ENCODE peak calls at places on chromosomes 12 and 14, in four cellular contexts. One of them, this sample, is unnamed.

GRCh38 chr14:94373708-94374107 is 14.7 kb downstream of the SERPINA1 start:
- DNase-seq in stimulated activated CD8-positive, alpha-beta memory T cell treated with anti-CD3 and anti-CD28 coated beads, Interleukin-4, amount 100 ng/mL, for 24 hours: no peak
- DNase-seq in NCI-H2171 treated with DMSO at 0.1 percent for 48 hours: no peak
- DNase-seq in fibroblast of pulmonary artery: peak; percentile 98
- DNase-seq in this sample: peak; percentile 69

GRCh38 chr14:68741839-68742470 is 50.9 kb downstream of the ZFP36L1 start:
- DNase-seq in NCI-H2171 treated with DMSO at 0.1 percent for 48 hours: no peak
- DNase-seq in stimulated activated CD8-positive, alpha-beta memory T cell treated with anti-CD3 and anti-CD28 coated beads, Interleukin-4, amount 100 ng/mL, for 24 hours: no peak
- DNase-seq in fibroblast of pulmonary artery: no peak
- DNase-seq in this sample: no peak

GRCh38 chr12:24062642-24063245 is 113.3 kb upstream of the SOX5 start:
- DNase-seq in NCI-H2171 treated with DMSO at 0.1 percent for 48 hours: no peak
- DNase-seq in fibroblast of pulmonary artery: peak; percentile 60
- DNase-seq in stimulated activated CD8-positive, alpha-beta memory T cell treated with anti-CD3 and anti-CD28 coated beads, Interleukin-4, amount 100 ng/mL, for 24 hours: no peak
- DNase-seq in this sample: no peak

GRCh38 chr12:52672321-52672933 is 7.8 kb downstream of the KRT1 start:
- DNase-seq in fibroblast of pulmonary artery: no peak
- DNase-seq in stimulated activated CD8-positive, alpha-beta memory T cell treated with anti-CD3 and anti-CD28 coated beads, Interleukin-4, amount 100 ng/mL, for 24 hours: no peak
- DNase-seq in NCI-H2171 treated with DMSO at 0.1 percent for 48 hours: no peak
- DNase-seq in this sample: peak; percentile 46

GRCh38 chr12:52266514-52266913 is 7.9 kb upstream of the KRT86 start:
- DNase-seq in NCI-H2171 treated with DMSO at 0.1 percent for 48 hours: no peak
- DNase-seq in fibroblast of pulmonary artery: no peak
- DNase-seq in stimulated activated CD8-positive, alpha-beta memory T cell treated with anti-CD3 and anti-CD28 coated beads, Interleukin-4, amount 100 ng/mL, for 24 hours: no peak
- DNase-seq in this sample: no peak

GRCh38 chr12:105738036-105738435 is 400.7 kb downstream of the NUAK1 start:
- DNase-seq in NCI-H2171 treated with DMSO at 0.1 percent for 48 hours: no peak
- DNase-seq in fibroblast of pulmonary artery: peak; percentile 90
- DNase-seq in stimulated activated CD8-positive, alpha-beta memory T cell treated with anti-CD3 and anti-CD28 coated beads, Interleukin-4, amount 100 ng/mL, for 24 hours: no peak
- DNase-seq in this sample: no peak

GRCh38 chr12:78099806-78100205 is 269.1 kb downstream of the NAV3 start:
- DNase-seq in fibroblast of pulmonary artery: no peak
- DNase-seq in NCI-H2171 treated with DMSO at 0.1 percent for 48 hours: no peak
- DNase-seq in stimulated activated CD8-positive, alpha-beta memory T cell treated with anti-CD3 and anti-CD28 coated beads, Interleukin-4, amount 100 ng/mL, for 24 hours: no peak
- DNase-seq in this sample: no peak

GRCh38 chr14:65065719-65066118 is 36.6 kb downstream of the MAX start:
- DNase-seq in fibroblast of pulmonary artery: no peak
- DNase-seq in stimulated activated CD8-positive, alpha-beta memory T cell treated with anti-CD3 and anti-CD28 coated beads, Interleukin-4, amount 100 ng/mL, for 24 hours: no peak
- DNase-seq in NCI-H2171 treated with DMSO at 0.1 percent for 48 hours: no peak
- DNase-seq in this sample: no peak

GRCh38 chr14:88002421-88002820 is 2.5 kb upstream of the GPR65 start:
- DNase-seq in fibroblast of pulmonary artery: no peak
- DNase-seq in NCI-H2171 treated with DMSO at 0.1 percent for 48 hours: no peak
- DNase-seq in stimulated activated CD8-positive, alpha-beta memory T cell treated with anti-CD3 and anti-CD28 coated beads, Interleukin-4, amount 100 ng/mL, for 24 hours: no peak
- DNase-seq in this sample: no peak

GRCh38 chr12:124916370-124917134 is 2.1 kb upstream of the UBC start:
- DNase-seq in fibroblast of pulmonary artery: peak; percentile 92
- DNase-seq in stimulated activated CD8-positive, alpha-beta memory T cell treated with anti-CD3 and anti-CD28 coated beads, Interleukin-4, amount 100 ng/mL, for 24 hours: no peak
- DNase-seq in NCI-H2171 treated with DMSO at 0.1 percent for 48 hours: no peak
- DNase-seq in this sample: peak; percentile 95

GRCh38 chr14:70514168-70515069 is 20.4 kb downstream of the ADAM20 start:
- DNase-seq in NCI-H2171 treated with DMSO at 0.1 percent for 48 hours: no peak
- DNase-seq in stimulated activated CD8-positive, alpha-beta memory T cell treated with anti-CD3 and anti-CD28 coated beads, Interleukin-4, amount 100 ng/mL, for 24 hours: no peak
- DNase-seq in fibroblast of pulmonary artery: no peak
- DNase-seq in this sample: no peak

GRCh38 chr12:18281941-18282340 is 20.6 kb downstream of the PIK3C2G start:
- DNase-seq in fibroblast of pulmonary artery: no peak
- DNase-seq in stimulated activated CD8-positive, alpha-beta memory T cell treated with anti-CD3 and anti-CD28 coated beads, Interleukin-4, amount 100 ng/mL, for 24 hours: no peak
- DNase-seq in NCI-H2171 treated with DMSO at 0.1 percent for 48 hours: no peak
- DNase-seq in this sample: no peak

GRCh38 chr14:99936738-99937474 is 128.3 kb upstream of the EVL start:
- DNase-seq in stimulated activated CD8-positive, alpha-beta memory T cell treated with anti-CD3 and anti-CD28 coated beads, Interleukin-4, amount 100 ng/mL, for 24 hours: no peak
- DNase-seq in fibroblast of pulmonary artery: no peak
- DNase-seq in NCI-H2171 treated with DMSO at 0.1 percent for 48 hours: no peak
- DNase-seq in this sample: no peak

GRCh38 chr12:70719672-70720420 is 82.6 kb upstream of the PTPRB start:
- DNase-seq in fibroblast of pulmonary artery: peak; percentile 64
- DNase-seq in stimulated activated CD8-positive, alpha-beta memory T cell treated with anti-CD3 and anti-CD28 coated beads, Interleukin-4, amount 100 ng/mL, for 24 hours: peak; percentile 2
- DNase-seq in NCI-H2171 treated with DMSO at 0.1 percent for 48 hours: peak; percentile 23
- DNase-seq in this sample: peak; percentile 53

GRCh38 chr14:105665951-105666277 is 139.5 kb downstream of the TMEM121 start:
- DNase-seq in fibroblast of pulmonary artery: no peak
- DNase-seq in NCI-H2171 treated with DMSO at 0.1 percent for 48 hours: no peak
- DNase-seq in stimulated activated CD8-positive, alpha-beta memory T cell treated with anti-CD3 and anti-CD28 coated beads, Interleukin-4, amount 100 ng/mL, for 24 hours: no peak
- DNase-seq in this sample: no peak

GRCh38 chr14:44829021-44829420 is 132.7 kb downstream of the KLHL28 start:
- DNase-seq in stimulated activated CD8-positive, alpha-beta memory T cell treated with anti-CD3 and anti-CD28 coated beads, Interleukin-4, amount 100 ng/mL, for 24 hours: no peak
- DNase-seq in NCI-H2171 treated with DMSO at 0.1 percent for 48 hours: no peak
- DNase-seq in fibroblast of pulmonary artery: no peak
- DNase-seq in this sample: no peak

GRCh38 chr12:43692064-43692463 is 66.5 kb downstream of the PUS7L start:
- DNase-seq in fibroblast of pulmonary artery: peak; percentile 57
- DNase-seq in stimulated activated CD8-positive, alpha-beta memory T cell treated with anti-CD3 and anti-CD28 coated beads, Interleukin-4, amount 100 ng/mL, for 24 hours: no peak
- DNase-seq in NCI-H2171 treated with DMSO at 0.1 percent for 48 hours: peak; percentile 2
- DNase-seq in this sample: peak; percentile 20

GRCh38 chr14:100246809-100247428 is 8.0 kb downstream of the YY1 start:
- DNase-seq in fibroblast of pulmonary artery: peak; percentile 49
- DNase-seq in stimulated activated CD8-positive, alpha-beta memory T cell treated with anti-CD3 and anti-CD28 coated beads, Interleukin-4, amount 100 ng/mL, for 24 hours: no peak
- DNase-seq in NCI-H2171 treated with DMSO at 0.1 percent for 48 hours: peak; percentile 80
- DNase-seq in this sample: peak; percentile 59

GRCh38 chr12:45727994-45728624 is 1.4 kb upstream of the ARID2 start:
- DNase-seq in NCI-H2171 treated with DMSO at 0.1 percent for 48 hours: no peak
- DNase-seq in stimulated activated CD8-positive, alpha-beta memory T cell treated with anti-CD3 and anti-CD28 coated beads, Interleukin-4, amount 100 ng/mL, for 24 hours: no peak
- DNase-seq in fibroblast of pulmonary artery: no peak
- DNase-seq in this sample: no peak

GRCh38 chr12:76201758-76202157 is 117.3 kb upstream of the NAP1L1 start:
- DNase-seq in fibroblast of pulmonary artery: no peak
- DNase-seq in NCI-H2171 treated with DMSO at 0.1 percent for 48 hours: no peak
- DNase-seq in stimulated activated CD8-positive, alpha-beta memory T cell treated with anti-CD3 and anti-CD28 coated beads, Interleukin-4, amount 100 ng/mL, for 24 hours: no peak
- DNase-seq in this sample: no peak

GRCh38 chr14:54503476-54503875 is 6.2 kb upstream of the CGRRF1 start:
- DNase-seq in fibroblast of pulmonary artery: peak; percentile 69
- DNase-seq in stimulated activated CD8-positive, alpha-beta memory T cell treated with anti-CD3 and anti-CD28 coated beads, Interleukin-4, amount 100 ng/mL, for 24 hours: no peak
- DNase-seq in NCI-H2171 treated with DMSO at 0.1 percent for 48 hours: no peak
- DNase-seq in this sample: no peak

GRCh38 chr14:76917158-76917596 is 91.0 kb downstream of the LRRC74A start:
- DNase-seq in stimulated activated CD8-positive, alpha-beta memory T cell treated with anti-CD3 and anti-CD28 coated beads, Interleukin-4, amount 100 ng/mL, for 24 hours: no peak
- DNase-seq in NCI-H2171 treated with DMSO at 0.1 percent for 48 hours: peak; percentile 64
- DNase-seq in fibroblast of pulmonary artery: peak; percentile 86
- DNase-seq in this sample: peak; percentile 64

GRCh38 chr12:120496353-120497340 is 734 bp downstream of the DYNLL1 start:
- DNase-seq in stimulated activated CD8-positive, alpha-beta memory T cell treated with anti-CD3 and anti-CD28 coated beads, Interleukin-4, amount 100 ng/mL, for 24 hours: peak; percentile 47
- DNase-seq in fibroblast of pulmonary artery: peak; percentile 67
- DNase-seq in NCI-H2171 treated with DMSO at 0.1 percent for 48 hours: peak; percentile 61
- DNase-seq in this sample: peak; percentile 42

GRCh38 chr14:72888636-72889201 is 5.2 kb downstream of the DPF3 start:
- DNase-seq in stimulated activated CD8-positive, alpha-beta memory T cell treated with anti-CD3 and anti-CD28 coated beads, Interleukin-4, amount 100 ng/mL, for 24 hours: no peak
- DNase-seq in fibroblast of pulmonary artery: no peak
- DNase-seq in NCI-H2171 treated with DMSO at 0.1 percent for 48 hours: no peak
- DNase-seq in this sample: no peak

GRCh38 chr12:92802906-92803305 is 100.1 kb downstream of the PLEKHG7 start:
- DNase-seq in stimulated activated CD8-positive, alpha-beta memory T cell treated with anti-CD3 and anti-CD28 coated beads, Interleukin-4, amount 100 ng/mL, for 24 hours: no peak
- DNase-seq in fibroblast of pulmonary artery: no peak
- DNase-seq in NCI-H2171 treated with DMSO at 0.1 percent for 48 hours: no peak
- DNase-seq in this sample: no peak

GRCh38 chr14:65131176-65131765 is 29.0 kb upstream of the MAX start:
- DNase-seq in stimulated activated CD8-positive, alpha-beta memory T cell treated with anti-CD3 and anti-CD28 coated beads, Interleukin-4, amount 100 ng/mL, for 24 hours: no peak
- DNase-seq in NCI-H2171 treated with DMSO at 0.1 percent for 48 hours: no peak
- DNase-seq in fibroblast of pulmonary artery: no peak
- DNase-seq in this sample: peak; percentile 14

GRCh38 chr12:14156606-14157005 is 175.2 kb upstream of the GRIN2B start:
- DNase-seq in stimulated activated CD8-positive, alpha-beta memory T cell treated with anti-CD3 and anti-CD28 coated beads, Interleukin-4, amount 100 ng/mL, for 24 hours: no peak
- DNase-seq in fibroblast of pulmonary artery: no peak
- DNase-seq in NCI-H2171 treated with DMSO at 0.1 percent for 48 hours: no peak
- DNase-seq in this sample: no peak

GRCh38 chr14:57987051-57987450 is 121.2 kb upstream of the SLC35F4 start:
- DNase-seq in stimulated activated CD8-positive, alpha-beta memory T cell treated with anti-CD3 and anti-CD28 coated beads, Interleukin-4, amount 100 ng/mL, for 24 hours: no peak
- DNase-seq in NCI-H2171 treated with DMSO at 0.1 percent for 48 hours: no peak
- DNase-seq in fibroblast of pulmonary artery: no peak
- DNase-seq in this sample: no peak

GRCh38 chr12:120406080-120406479 is 31.8 kb upstream of the COX6A1 start:
- DNase-seq in NCI-H2171 treated with DMSO at 0.1 percent for 48 hours: no peak
- DNase-seq in stimulated activated CD8-positive, alpha-beta memory T cell treated with anti-CD3 and anti-CD28 coated beads, Interleukin-4, amount 100 ng/mL, for 24 hours: no peak
- DNase-seq in fibroblast of pulmonary artery: no peak
- DNase-seq in this sample: no peak

GRCh38 chr14:53929871-53930685 is 26.5 kb downstream of the BMP4 start:
- DNase-seq in fibroblast of pulmonary artery: no peak
- DNase-seq in stimulated activated CD8-positive, alpha-beta memory T cell treated with anti-CD3 and anti-CD28 coated beads, Interleukin-4, amount 100 ng/mL, for 24 hours: no peak
- DNase-seq in NCI-H2171 treated with DMSO at 0.1 percent for 48 hours: peak; percentile 4
- DNase-seq in this sample: peak; percentile 23

GRCh38 chr12:14921218-14921617 is 17.1 kb downstream of the ERP27 start:
- DNase-seq in stimulated activated CD8-positive, alpha-beta memory T cell treated with anti-CD3 and anti-CD28 coated beads, Interleukin-4, amount 100 ng/mL, for 24 hours: no peak
- DNase-seq in NCI-H2171 treated with DMSO at 0.1 percent for 48 hours: no peak
- DNase-seq in fibroblast of pulmonary artery: no peak
- DNase-seq in this sample: no peak

GRCh38 chr14:100535287-100536131 is 51.7 kb downstream of the BEGAIN start:
- DNase-seq in stimulated activated CD8-positive, alpha-beta memory T cell treated with anti-CD3 and anti-CD28 coated beads, Interleukin-4, amount 100 ng/mL, for 24 hours: no peak
- DNase-seq in NCI-H2171 treated with DMSO at 0.1 percent for 48 hours: no peak
- DNase-seq in fibroblast of pulmonary artery: no peak
- DNase-seq in this sample: no peak

GRCh38 chr12:124566181-124567034 is 1.0 kb downstream of the NCOR2 start:
- DNase-seq in fibroblast of pulmonary artery: peak; percentile 77
- DNase-seq in NCI-H2171 treated with DMSO at 0.1 percent for 48 hours: peak; percentile 72
- DNase-seq in stimulated activated CD8-positive, alpha-beta memory T cell treated with anti-CD3 and anti-CD28 coated beads, Interleukin-4, amount 100 ng/mL, for 24 hours: peak; percentile 51
- DNase-seq in this sample: peak; percentile 75

GRCh38 chr12:104372048-104372720 is 68.6 kb downstream of the EID3 start:
- DNase-seq in stimulated activated CD8-positive, alpha-beta memory T cell treated with anti-CD3 and anti-CD28 coated beads, Interleukin-4, amount 100 ng/mL, for 24 hours: peak; percentile 7
- DNase-seq in NCI-H2171 treated with DMSO at 0.1 percent for 48 hours: no peak
- DNase-seq in fibroblast of pulmonary artery: no peak
- DNase-seq in this sample: no peak